ENCODE peak calls at places on chromosome 2, in five cellular contexts. One of them, this sample, is unnamed.

GRCh38 chr2:20634430-20635095 is 16.3 kb downstream of the HS1BP3 start:
- DNase-seq in cardiac muscle cell: peak; percentile 67
- DNase-seq in transverse colon: no peak
- DNase-seq in naive thymus-derived CD4-positive, alpha-beta T cell: no peak
- DNase-seq in hepatocyte: no peak
- DNase-seq in this sample: no peak

GRCh38 chr2:109218087-109218791 is 89.2 kb downstream of the SH3RF3 start:
- DNase-seq in cardiac muscle cell: peak; percentile 43
- DNase-seq in transverse colon: no peak
- DNase-seq in naive thymus-derived CD4-positive, alpha-beta T cell: no peak
- DNase-seq in hepatocyte: no peak
- DNase-seq in this sample: peak; percentile 48

GRCh38 chr2:176160251-176161040 is 3.3 kb downstream of the HOXD3 start:
- DNase-seq in cardiac muscle cell: no peak
- DNase-seq in transverse colon: no peak
- DNase-seq in naive thymus-derived CD4-positive, alpha-beta T cell: no peak
- DNase-seq in hepatocyte: no peak
- DNase-seq in this sample: no peak

GRCh38 chr2:9237831-9238230 is 31.2 kb downstream of the ASAP2 start:
- DNase-seq in cardiac muscle cell: no peak
- DNase-seq in transverse colon: no peak
- DNase-seq in naive thymus-derived CD4-positive, alpha-beta T cell: no peak
- DNase-seq in hepatocyte: no peak
- DNase-seq in this sample: no peak

GRCh38 chr2:199983534-199983933 is 28.2 kb downstream of the MAIP1 start:
- DNase-seq in cardiac muscle cell: no peak
- DNase-seq in transverse colon: no peak
- DNase-seq in naive thymus-derived CD4-positive, alpha-beta T cell: no peak
- DNase-seq in hepatocyte: no peak
- DNase-seq in this sample: no peak

GRCh38 chr2:149690825-149691224 is 103.2 kb upstream of the MMADHC start:
- DNase-seq in cardiac muscle cell: no peak
- DNase-seq in transverse colon: no peak
- DNase-seq in naive thymus-derived CD4-positive, alpha-beta T cell: no peak
- DNase-seq in hepatocyte: no peak
- DNase-seq in this sample: no peak

GRCh38 chr2:241538838-241539615 is 19.5 kb upstream of the BOK start:
- DNase-seq in cardiac muscle cell: no peak
- DNase-seq in transverse colon: no peak
- DNase-seq in naive thymus-derived CD4-positive, alpha-beta T cell: no peak
- DNase-seq in hepatocyte: no peak
- DNase-seq in this sample: no peak

GRCh38 chr2:96239745-96240264 is 26.0 kb downstream of the TMEM127 start:
- DNase-seq in cardiac muscle cell: no peak
- DNase-seq in transverse colon: no peak
- DNase-seq in naive thymus-derived CD4-positive, alpha-beta T cell: no peak
- DNase-seq in hepatocyte: no peak
- DNase-seq in this sample: no peak

GRCh38 chr2:44172576-44172975 is 3.9 kb downstream of the PPM1B start:
- DNase-seq in cardiac muscle cell: no peak
- DNase-seq in transverse colon: no peak
- DNase-seq in naive thymus-derived CD4-positive, alpha-beta T cell: no peak
- DNase-seq in hepatocyte: no peak
- DNase-seq in this sample: no peak

GRCh38 chr2:190903693-190904450 is 23.3 kb downstream of the GLS start:
- DNase-seq in cardiac muscle cell: no peak
- DNase-seq in transverse colon: no peak
- DNase-seq in naive thymus-derived CD4-positive, alpha-beta T cell: no peak
- DNase-seq in hepatocyte: no peak
- DNase-seq in this sample: no peak

GRCh38 chr2:239234826-239235175 is 166.0 kb downstream of the HDAC4 start:
- DNase-seq in cardiac muscle cell: no peak
- DNase-seq in transverse colon: no peak
- DNase-seq in naive thymus-derived CD4-positive, alpha-beta T cell: no peak
- DNase-seq in hepatocyte: no peak
- DNase-seq in this sample: no peak
- H3K4me3 ChIP-seq in cardiac muscle cell: no peak overlapping the region
- H3K4me3 ChIP-seq in transverse colon: no peak overlapping the region
- H3K4me3 ChIP-seq in naive thymus-derived CD4-positive, alpha-beta T cell: no peak overlapping the region
- H3K4me3 ChIP-seq in hepatocyte: no peak overlapping the region
- H3K4me3 ChIP-seq in this sample: no peak overlapping the region

DNA sequence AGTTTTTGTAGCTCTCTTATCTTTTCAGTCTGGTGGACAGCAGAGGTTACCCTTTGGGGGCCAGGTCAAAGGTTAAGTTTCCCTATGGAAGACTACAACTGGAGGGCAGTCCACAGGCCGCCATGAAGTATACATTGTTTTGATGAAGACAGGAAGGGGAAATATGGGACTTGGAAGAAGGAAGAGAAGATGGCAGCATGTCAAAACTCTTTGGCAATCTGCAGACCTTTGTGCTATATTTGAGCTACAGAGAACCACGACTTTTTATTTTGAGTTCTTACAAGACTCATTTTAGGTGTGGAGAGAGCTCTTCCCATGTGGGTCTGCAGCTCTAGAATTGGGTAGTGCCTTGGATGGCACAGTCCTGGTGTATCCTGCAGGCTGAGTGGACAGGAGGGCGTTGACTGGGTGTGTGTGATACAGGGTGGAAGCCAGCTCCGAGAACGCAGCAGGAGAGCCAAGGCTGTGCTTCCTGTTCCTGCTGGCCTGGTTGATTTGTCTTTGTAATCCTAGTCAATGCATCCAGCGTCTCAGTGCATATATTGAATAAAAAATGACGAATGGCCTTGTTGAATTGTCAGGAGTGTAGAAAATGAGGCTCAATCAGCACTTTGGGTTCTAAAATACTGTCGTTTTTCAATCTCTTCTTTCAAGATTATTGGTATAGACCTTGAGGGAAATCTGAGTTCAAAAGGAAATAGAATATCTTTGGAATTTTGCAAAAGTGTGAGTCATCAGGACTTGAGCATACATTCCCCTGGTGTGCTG is 11.5 kb downstream of the ITGA6 start:
- DNase-seq in cardiac muscle cell: peak; percentile 55
- DNase-seq in transverse colon: peak; percentile 74
- DNase-seq in naive thymus-derived CD4-positive, alpha-beta T cell: no peak
- DNase-seq in hepatocyte: no peak
- DNase-seq in this sample: peak; percentile 79
- H3K4me1 ChIP-seq in cardiac muscle cell: peaks cover 13% of the 10 kb centered on the region
- H3K4me1 ChIP-seq in transverse colon: peaks cover 98% of the 10 kb centered on the region
- H3K4me1 ChIP-seq in naive thymus-derived CD4-positive, alpha-beta T cell: peaks cover 85% of the 10 kb centered on the region
- H3K4me1 ChIP-seq in hepatocyte: peaks cover 14% of the 10 kb centered on the region
- H3K4me1 ChIP-seq in this sample: peaks cover 51% of the 10 kb centered on the region

DNA sequence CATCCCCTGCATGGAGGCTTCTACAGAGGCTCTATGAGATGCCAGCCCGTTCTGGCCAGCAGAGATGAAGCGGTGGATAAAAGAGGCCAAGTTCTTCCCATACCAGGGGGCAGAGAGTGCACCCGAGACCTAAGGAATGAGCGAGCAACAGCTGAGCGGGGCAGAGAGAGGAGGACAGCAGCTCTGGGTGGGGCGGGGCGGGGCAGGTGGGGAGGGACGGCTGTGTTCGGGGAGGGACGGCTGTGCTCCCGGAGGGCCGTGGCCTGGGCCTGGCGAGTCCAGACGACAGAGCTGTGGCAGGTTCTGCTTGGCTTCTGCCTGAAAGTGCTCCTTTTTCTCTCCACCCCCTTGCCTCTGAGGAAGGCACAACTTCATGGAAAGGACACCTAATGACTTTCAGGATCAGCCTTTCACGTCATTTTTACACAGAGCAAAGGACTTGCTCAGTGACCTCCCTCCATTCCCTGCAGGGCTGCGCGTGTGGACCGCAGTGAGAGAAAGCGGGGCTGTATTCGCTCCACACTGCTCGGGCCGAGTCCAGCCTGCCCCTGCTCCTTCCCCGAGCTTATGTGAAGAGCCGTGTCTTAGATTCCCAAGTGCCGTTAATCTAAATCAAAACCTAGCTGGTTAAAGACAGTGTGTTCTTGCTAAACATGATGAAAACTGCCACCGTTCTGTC is 232.9 kb downstream of the HDAC4 start:
- DNase-seq in cardiac muscle cell: no peak
- DNase-seq in transverse colon: no peak
- DNase-seq in naive thymus-derived CD4-positive, alpha-beta T cell: no peak
- DNase-seq in hepatocyte: no peak
- DNase-seq in this sample: no peak
- H3K27ac ChIP-seq in cardiac muscle cell: no peak overlapping the region
- H3K27ac ChIP-seq in transverse colon: peak overlapping the region; percentile 44
- H3K27ac ChIP-seq in naive thymus-derived CD4-positive, alpha-beta T cell: no peak overlapping the region
- H3K27ac ChIP-seq in hepatocyte: no peak overlapping the region
- H3K27ac ChIP-seq in this sample: no peak overlapping the region

GRCh38 chr2:72915076-72915906 is 2.0 kb upstream of the EMX1 start:
- DNase-seq in cardiac muscle cell: no peak
- DNase-seq in transverse colon: no peak
- DNase-seq in naive thymus-derived CD4-positive, alpha-beta T cell: no peak
- DNase-seq in hepatocyte: peak; percentile 3
- DNase-seq in this sample: no peak
- H3K4me3 ChIP-seq in cardiac muscle cell: peak overlapping the region; percentile 21
- H3K4me3 ChIP-seq in transverse colon: no peak overlapping the region
- H3K4me3 ChIP-seq in naive thymus-derived CD4-positive, alpha-beta T cell: peak overlapping the region; percentile 47
- H3K4me3 ChIP-seq in hepatocyte: peak overlapping the region; percentile 52
- H3K4me3 ChIP-seq in this sample: no peak overlapping the region